ENCODE peak calls at places on chromosomes 5 and 9, in four cellular contexts. O is aorta, B is pancreas, W is HL-60. I is an unnamed sample. For H3K27me3, the result is how much of the 10 kb centered on the place peaks cover.

GRCh38 chr9:136328622-136329041 is 1.3 kb downstream of the GPSM1 start:
- DNase-seq in O (no peak), B (no peak), W (no peak), I (no peak)

GRCh38 chr5:3285621-3286020 is 310.0 kb upstream of the IRX1 start:
- DNase-seq in O (no peak), B (no peak), W (no peak), I (no peak)

GRCh38 chr5:72436796-72437471 is 70.3 kb downstream of the ZNF366 start:
- DNase-seq in O (no peak), B (no peak), W (no peak), I (peak)

GRCh38 chr5:172005708-172006377 is 595 bp downstream of the FBXW11 start:
- DNase-seq in O (peak), B (peak), W (peak), I (peak)

GRCh38 chr9:113516840-113517577 is 53.5 kb downstream of the RGS3 start:
- DNase-seq in O (no peak), B (no peak), W (no peak), I (no peak)

GRCh38 chr9:120689860-120690259 is 24.4 kb downstream of the MEGF9 start:
- DNase-seq in O (no peak), B (no peak), W (no peak), I (no peak)

GRCh38 chr9:112719292-112719691 is 1.4 kb upstream of the INIP start:
- DNase-seq in O (no peak), B (no peak), W (no peak), I (no peak)

GRCh38 chr9:4691794-4692193 is 12.4 kb downstream of the CDC37L1 start:
- DNase-seq in O (no peak), B (no peak), W (no peak), I (no peak)

GRCh38 chr5:97529354-97529753 is 346.3 kb upstream of the RIOK2 start:
- DNase-seq in O (no peak), B (no peak), W (no peak), I (no peak)

GRCh38 chr5:66291771-66292170 is 147.7 kb downstream of the SREK1 start:
- DNase-seq in O (no peak), B (no peak), W (no peak), I (no peak)

GRCh38 chr9:123248630-123249029 is 19.8 kb downstream of the STRBP start:
- DNase-seq in O (no peak), B (no peak), W (no peak), I (no peak)

GRCh38 chr9:123893831-123894460 is 36.0 kb downstream of the DENND1A start:
- DNase-seq in O (no peak), B (no peak), W (no peak), I (peak)

GRCh38 chr5:171924493-171925122 is 81.8 kb downstream of the FBXW11 start:
- DNase-seq in O (no peak), B (no peak), W (no peak), I (no peak)

GRCh38 chr9:27437652-27438373 is 86.3 kb upstream of the IFNK start:
- DNase-seq in O (no peak), B (no peak), W (no peak), I (peak)

GRCh38 chr5:45038366-45038987 is 229.7 kb downstream of the MRPS30 start:
- DNase-seq in O (no peak), B (no peak), W (no peak), I (peak)

GRCh38 chr5:156000115-156000514 is 326.8 kb upstream of the SGCD start:
- DNase-seq in O (no peak), B (no peak), W (no peak), I (no peak)

GRCh38 chr5:8081179-8081578 is 212.2 kb downstream of the MTRR start:
- DNase-seq in O (no peak), B (no peak), W (no peak), I (no peak)

GRCh38 chr5:132262882-132263547 is 5.5 kb downstream of the PDLIM4 start:
- DNase-seq in O (peak), B (peak), W (no peak), I (no peak)

GRCh38 chr5:95628154-95628810 is 8.4 kb downstream of the GPR150 start:
- DNase-seq in O (no peak), B (no peak), W (no peak), I (no peak)

GRCh38 chr5:35264509-35264908 is 34.2 kb upstream of the PRLR start:
- DNase-seq in O (no peak), B (no peak), W (no peak), I (no peak)

GRCh38 chr5:171630670-171631065 is 154.9 kb upstream of the SMIM23 start:
- DNase-seq in O (no peak), B (no peak), W (no peak), I (no peak)

GRCh38 chr5:83871533-83872380 is 151.1 kb upstream of the HAPLN1 start:
- DNase-seq in O (no peak), B (no peak), W (no peak), I (no peak)

GRCh38 chr5:53908752-53909151 is 348.3 kb downstream of the NDUFS4 start:
- DNase-seq in O (no peak), B (no peak), W (no peak), I (peak)

GRCh38 chr5:160744253-160745112 is 107.5 kb downstream of the ATP10B start:
- DNase-seq in O (no peak), B (no peak), W (no peak), I (no peak)

GRCh38 chr5:105952875-105953274 is 1717.9 kb downstream of the EFNA5 start:
- DNase-seq in O (no peak), B (no peak), W (no peak), I (peak)

GRCh38 chr5:5229405-5229804 is 89.3 kb downstream of the ADAMTS16 start:
- DNase-seq in O (no peak), B (no peak), W (no peak), I (peak)

GRCh38 chr5:31495336-31495735 is 36.6 kb downstream of the DROSHA start:
- DNase-seq in O (no peak), B (no peak), W (no peak), I (no peak)

GRCh38 chr5:127958421-127959011 is 125.0 kb upstream of the SLC12A2 start:
- DNase-seq in O (no peak), B (no peak), W (no peak), I (no peak)

GRCh38 chr5:10649518-10650410 is 85.9 kb downstream of the ANKRD33B start:
- DNase-seq in O (no peak), B (no peak), W (no peak), I (no peak)

GRCh38 chr9:130634801-130635200 is 29.6 kb upstream of the PRDM12 start:
- DNase-seq in O (peak), B (no peak), W (no peak), I (no peak)

GRCh38 chr5:166370928-166371690 is 1920.3 kb upstream of the WWC1 start:
- DNase-seq in O (no peak), B (no peak), W (no peak), I (no peak)

GRCh38 chr5:68071243-68071642 is 144.3 kb upstream of the PIK3R1 start:
- DNase-seq in O (no peak), B (no peak), W (no peak), I (no peak)

GRCh38 chr5:37774912-37775483 is 64.8 kb downstream of the GDNF start:
- DNase-seq in O (no peak), B (no peak), W (no peak), I (peak)

GRCh38 chr9:76136986-76137385 is 246.5 kb downstream of the PCSK5 start:
- DNase-seq in O (no peak), B (no peak), W (no peak), I (peak)

GRCh38 chr9:21711504-21711903 is 90.9 kb upstream of the MTAP start:
- DNase-seq in O (no peak), B (no peak), W (no peak), I (peak)

GRCh38 chr5:61931236-61931635 is 374.8 kb upstream of the KIF2A start:
- DNase-seq in O (no peak), B (no peak), W (no peak), I (peak)

GRCh38 chr9:35267716-35268115 is 105.9 kb downstream of the UNC13B start:
- DNase-seq in O (no peak), B (no peak), W (no peak), I (peak)

GRCh38 chr5:77973253-77973609 is 197.1 kb upstream of the TBCA start:
- DNase-seq in O (no peak), B (no peak), W (no peak), I (no peak)

GRCh38 chr5:77970891-77971290 is 194.8 kb upstream of the TBCA start:
- DNase-seq in O (no peak), B (no peak), W (no peak), I (no peak)

GRCh38 chr5:77972545-77973252 is 196.6 kb upstream of the TBCA start:
- DNase-seq in O (no peak), B (no peak), W (no peak), I (no peak)

GRCh38 chr5:77971965-77972544 is 195.9 kb upstream of the TBCA start:
- DNase-seq in O (no peak), B (no peak), W (no peak), I (no peak)

DNA sequence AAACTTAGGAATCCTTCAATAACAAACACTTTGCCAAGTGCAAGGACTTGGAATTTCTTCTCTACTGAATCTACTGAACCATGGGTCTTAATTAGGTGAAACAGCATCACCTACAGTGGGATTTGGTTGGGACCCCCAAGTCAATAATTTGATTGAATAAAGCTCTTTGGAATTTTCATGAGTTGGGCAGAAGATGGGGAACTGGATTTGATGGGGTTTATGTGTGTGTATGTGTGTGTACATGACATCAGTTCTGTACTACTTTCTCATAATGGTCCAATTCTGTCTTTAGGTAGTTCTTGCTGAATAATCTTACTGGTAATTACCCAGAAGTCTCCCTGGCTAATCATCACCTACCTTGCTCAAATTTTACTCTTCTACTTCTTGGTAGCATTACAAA is 198.4 kb upstream of the TBCA start:
- DNase-seq in O (no peak), B (no peak), W (no peak), I (no peak)
- H3K27me3 ChIP-seq in O (under half), B (under half), W (under half), I (under half)

GRCh38 chr9:81607593-81608288 is 81.6 kb downstream of the TLE1 start:
- DNase-seq in O (no peak), B (no peak), W (no peak), I (no peak)
- H3K27me3 ChIP-seq in O (under half), B (under half), W (under half), I (under half)

GRCh38 chr5:136202800-136203199 is 9.8 kb upstream of the SMIM32 start:
- DNase-seq in O (no peak), B (no peak), W (no peak), I (no peak)
- H3K27me3 ChIP-seq in O (under half), B (under half), W (under half), I (under half)

GRCh38 chr9:93186151-93186715 is 2.3 kb downstream of the WNK2 start:
- DNase-seq in O (no peak), B (no peak), W (no peak), I (no peak)

GRCh38 chr9:93185261-93186150 is 1.6 kb downstream of the WNK2 start:
- DNase-seq in O (no peak), B (no peak), W (no peak), I (no peak)

GRCh38 chr9:93183106-93183662 is 755 bp upstream of the WNK2 start:
- DNase-seq in O (no peak), B (no peak), W (no peak), I (no peak)

GRCh38 chr9:93183663-93184438 is at the start of gene WNK2:
- DNase-seq in O (no peak), B (no peak), W (no peak), I (no peak)

GRCh38 chr9:93184439-93185221 is 691 bp downstream of the WNK2 start:
- DNase-seq in O (no peak), B (no peak), W (no peak), I (no peak)
- H3K27me3 ChIP-seq in O (under half), B (under half), W (half or more), I (half or more)

GRCh38 chr5:145827275-145827674 is 7.9 kb downstream of the PRELID2 start:
- DNase-seq in O (no peak), B (no peak), W (no peak), I (peak)
- H3K27me3 ChIP-seq in O (under half), B (under half), W (under half), I (under half)

GRCh38 chr9:97501972-97502221 is 431 bp downstream of the TMOD1 start:
- DNase-seq in O (no peak), B (no peak), W (no peak), I (no peak)

GRCh38 chr9:97500263-97500662 is 1.2 kb upstream of the TMOD1 start:
- DNase-seq in O (no peak), B (no peak), W (no peak), I (no peak)

GRCh38 chr9:97502222-97502983 is 937 bp downstream of the TMOD1 start:
- DNase-seq in O (no peak), B (peak), W (no peak), I (no peak)

GRCh38 chr9:97501177-97501971 is at the start of gene TMOD1:
- DNase-seq in O (peak), B (peak), W (no peak), I (no peak)

GRCh38 chr9:97500765-97501176 is 695 bp upstream of the TMOD1 start:
- DNase-seq in O (no peak), B (no peak), W (no peak), I (no peak)
- H3K27me3 ChIP-seq in O (under half), B (under half), W (under half), I (under half)

GRCh38 chr5:1314564-1314982 is 19.7 kb upstream of the TERT start:
- DNase-seq in O (peak), B (no peak), W (no peak), I (no peak)

GRCh38 chr5:1316588-1316902 is 21.7 kb upstream of the TERT start:
- DNase-seq in O (no peak), B (no peak), W (no peak), I (no peak)

GRCh38 chr5:1316941-1317340 is 22.1 kb upstream of the TERT start:
- DNase-seq in O (no peak), B (peak), W (no peak), I (no peak)

GRCh38 chr5:1315709-1316587 is 21.1 kb upstream of the TERT start:
- DNase-seq in O (peak), B (peak), W (no peak), I (peak)

DNA sequence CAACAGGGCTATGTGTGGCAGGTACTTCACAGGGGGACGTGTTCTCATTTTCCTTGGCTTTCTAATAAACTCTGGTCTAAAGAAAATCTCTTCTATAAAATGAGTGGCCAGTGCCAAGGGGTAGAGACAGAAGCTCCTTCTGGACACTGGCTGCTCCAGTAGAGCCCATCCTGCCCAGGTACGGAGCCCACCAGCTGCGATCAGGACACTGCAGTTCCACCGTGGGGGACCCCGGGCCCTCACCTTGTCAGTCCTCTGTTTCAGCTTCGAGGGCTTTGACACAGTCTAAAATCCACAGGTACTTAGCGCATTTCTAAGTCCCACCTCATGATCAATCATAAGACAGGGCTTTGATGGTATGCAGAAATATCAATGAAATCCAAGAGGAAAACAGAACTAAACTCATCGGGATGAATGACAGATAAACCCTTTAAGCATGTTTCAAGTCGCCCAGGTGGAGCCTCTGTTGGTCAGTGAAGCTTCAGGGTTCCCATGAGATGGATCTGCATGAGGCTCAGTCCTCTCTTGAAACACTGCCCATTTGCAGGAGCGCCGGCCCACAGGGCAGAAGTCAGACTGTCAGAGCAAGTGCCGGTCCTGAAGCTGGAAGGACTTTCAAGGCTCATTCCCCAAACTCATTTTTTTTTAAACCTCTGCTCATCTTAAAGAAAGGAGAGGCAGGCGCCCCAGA is 20.3 kb upstream of the TERT start:
- DNase-seq in O (peak), B (peak), W (no peak), I (no peak)
- H3K27me3 ChIP-seq in O (under half), B (under half), W (under half), I (under half)

GRCh38 chr5:88694087-88694703 is 188.8 kb downstream of the MEF2C start:
- DNase-seq in O (no peak), B (no peak), W (no peak), I (no peak)
- H3K27me3 ChIP-seq in O (under half), B (half or more), W (under half), I (under half)

DNA sequence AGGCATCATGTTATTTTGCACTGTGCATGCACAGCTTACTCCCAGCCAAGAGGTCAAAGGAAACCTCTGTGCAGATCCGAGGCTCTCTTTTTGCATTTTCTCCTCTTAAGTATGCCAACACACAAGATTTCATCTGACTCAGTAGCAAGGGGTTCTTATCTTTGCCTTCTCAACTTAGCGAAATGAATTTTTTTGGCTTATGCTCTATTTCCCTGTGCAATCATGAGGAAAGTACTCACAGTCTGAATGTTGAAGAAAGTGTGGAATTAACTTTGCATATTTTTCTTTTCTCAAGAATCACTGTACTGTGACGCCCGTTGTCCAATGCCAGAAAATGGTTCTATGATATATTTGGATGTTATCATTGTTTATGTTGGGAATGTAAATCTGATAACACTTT is 173.5 kb upstream of the FBXL7 start:
- DNase-seq in O (no peak), B (no peak), W (no peak), I (no peak)
- H3K27me3 ChIP-seq in O (under half), B (under half), W (under half), I (under half)

DNA sequence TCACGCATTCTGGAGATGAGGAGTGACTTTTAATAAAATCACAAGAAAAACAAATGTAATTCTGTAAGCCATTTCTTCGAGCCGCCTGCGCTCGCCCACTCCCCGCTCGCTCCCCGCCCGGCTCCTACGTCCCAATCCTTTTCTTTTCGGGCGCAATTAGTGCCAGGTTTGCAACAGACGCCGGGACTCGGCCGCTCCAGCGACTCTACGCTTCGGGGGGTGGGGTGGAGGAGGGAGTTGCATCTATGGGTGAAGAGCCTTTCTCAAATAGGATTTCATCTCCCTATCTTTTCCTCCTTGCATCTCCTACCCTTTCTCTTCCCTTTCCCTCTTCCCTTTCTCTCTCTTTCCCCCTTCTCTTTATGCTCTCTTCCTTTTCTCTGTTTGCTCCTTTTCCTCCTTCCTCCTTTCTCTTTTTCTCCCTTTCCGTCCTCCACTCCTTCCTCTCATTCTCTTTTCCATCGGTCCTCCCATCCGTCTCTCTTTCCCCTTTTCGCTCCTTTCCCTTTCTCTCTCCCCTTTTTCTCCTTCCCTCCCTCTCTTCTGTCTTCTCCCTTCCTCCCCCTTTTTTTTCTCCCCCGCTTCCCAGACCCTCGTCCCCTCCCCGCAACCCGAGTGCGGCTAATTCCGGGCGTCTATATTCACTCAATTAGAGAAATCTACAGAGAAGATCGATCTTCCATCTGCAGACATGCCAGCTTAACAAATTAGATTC is 6.1 kb upstream of the OTP start:
- DNase-seq in O (no peak), B (no peak), W (no peak), I (no peak)
- H3K27me3 ChIP-seq in O (under half), B (half or more), W (under half), I (half or more)

I was measured in bronchial epithelial cell.